ENCODE peak calls at places on chromosomes 3 and 15, in four cellular contexts. D, A, X and S are unnamed samples.

GRCh38 chr3:142588708-142589107 is 7.5 kb upstream of the PLS1 start:
- DNase-seq in D (no peak), A (no peak), X (no peak), S (no peak)

GRCh38 chr3:61524933-61525332 is 36.4 kb upstream of the PTPRG start:
- DNase-seq in D (no peak), A (peak), X (no peak), S (no peak)

GRCh38 chr3:13976469-13976868 is 96.6 kb upstream of the WNT7A start:
- DNase-seq in D (no peak), A (no peak), X (no peak), S (no peak)

GRCh38 chr3:190387578-190388213 is at the start of gene CLDN16:
- DNase-seq in D (no peak), A (no peak), X (no peak), S (peak)

GRCh38 chr3:107208100-107208499 is 169.1 kb upstream of the CCDC54 start:
- DNase-seq in D (no peak), A (peak), X (peak), S (peak)

GRCh38 chr15:51380999-51381806 is 39.7 kb downstream of the GLDN start:
- DNase-seq in D (peak), A (peak), X (peak), S (peak)

GRCh38 chr3:30607032-30607833 is 832 bp downstream of the TGFBR2 start:
- DNase-seq in D (peak), A (peak), X (peak), S (peak)

GRCh38 chr3:45640091-45640507 is 45.5 kb downstream of the LIMD1 start:
- DNase-seq in D (no peak), A (no peak), X (no peak), S (no peak)

GRCh38 chr15:63048986-63049665 is 6.6 kb downstream of the TPM1 start:
- DNase-seq in D (peak), A (peak), X (peak), S (peak)

GRCh38 chr15:91852741-91853500 is 587 bp upstream of the SLCO3A1 start:
- DNase-seq in D (peak), A (peak), X (peak), S (peak)

GRCh38 chr3:188188911-188189310 is 35.0 kb downstream of the LPP start:
- DNase-seq in D (no peak), A (no peak), X (no peak), S (no peak)

GRCh38 chr3:33645060-33645841 is 72.8 kb downstream of the CLASP2 start:
- DNase-seq in D (no peak), A (peak), X (no peak), S (peak)

GRCh38 chr15:94205366-94205765 is 26.0 kb upstream of the MCTP2 start:
- DNase-seq in D (no peak), A (no peak), X (no peak), S (peak)

GRCh38 chr3:84680700-84681099 is 278.1 kb upstream of the CADM2 start:
- DNase-seq in D (no peak), A (no peak), X (no peak), S (no peak)

DNA sequence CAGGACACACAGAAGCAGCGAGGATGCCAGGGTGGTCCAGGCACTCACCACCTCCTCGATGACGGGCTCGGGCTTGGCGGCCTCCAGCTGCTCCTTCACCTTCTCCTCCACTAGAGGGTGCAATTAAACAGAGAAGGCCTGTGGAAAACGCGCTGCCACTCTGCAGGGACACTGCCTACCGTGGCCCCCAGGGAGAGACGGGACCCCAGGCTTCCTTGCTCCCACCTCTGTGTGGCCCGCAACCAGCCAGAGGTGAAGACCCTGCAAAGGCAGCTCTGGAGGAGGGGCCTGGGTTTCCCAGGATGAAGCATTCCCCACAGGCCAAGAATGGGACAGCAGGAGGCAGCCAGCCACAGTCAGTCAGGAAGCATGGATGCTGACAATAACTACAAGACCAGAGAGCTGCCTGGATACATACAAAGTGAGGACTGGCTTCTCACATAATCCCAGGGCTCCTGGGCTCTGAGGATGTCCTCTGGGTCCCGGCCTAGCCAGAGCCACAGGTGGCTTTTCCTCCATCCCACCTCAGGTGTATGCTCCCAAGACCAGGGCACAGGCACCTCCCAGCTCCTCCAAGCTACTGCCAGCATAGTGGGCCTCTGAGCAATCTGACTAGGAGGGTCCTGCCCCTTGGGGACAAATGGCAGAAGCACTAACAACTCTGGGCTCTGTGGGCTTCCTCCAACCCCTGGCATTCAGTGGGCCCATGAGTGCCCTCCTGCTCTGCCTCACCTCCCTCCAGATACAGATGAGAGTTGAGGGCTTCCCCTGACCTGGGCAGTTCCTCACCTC is 46.2 kb downstream of the PTH1R start:
- DNase-seq in D (peak), A (peak), X (no peak), S (peak)
- TF ChIP-seq CTCF in D (peak), A (peak), X (peak), S (peak)

GRCh38 chr3:12835005-12835665 is 6.2 kb downstream of the RPL32 start:
- DNase-seq in D (no peak), A (no peak), X (no peak), S (no peak)

GRCh38 chr3:12841085-12841969 is at the start of gene RPL32:
- DNase-seq in D (peak), A (peak), X (peak), S (peak)

GRCh38 chr3:12840591-12841084 is 727 bp downstream of the RPL32 start:
- DNase-seq in D (peak), A (no peak), X (no peak), S (peak)

GRCh38 chr3:12837295-12837986 is 3.9 kb downstream of the RPL32 start:
- DNase-seq in D (no peak), A (no peak), X (no peak), S (no peak)

GRCh38 chr3:12838179-12838965 is 3.0 kb downstream of the RPL32 start:
- DNase-seq in D (no peak), A (no peak), X (no peak), S (peak)
- H3K4me3 ChIP-seq in D (peak), A (no peak), X (no peak), S (no peak)

GRCh38 chr3:172167892-172168648 is 128.7 kb downstream of the FNDC3B start:
- DNase-seq in D (no peak), A (no peak), X (no peak), S (no peak)
- TF ChIP-seq CTCF in D (no peak), A (no peak), X (no peak), S (no peak)

GRCh38 chr3:16176391-16177030 is 2.0 kb downstream of the GALNT15 start:
- DNase-seq in D (no peak), A (no peak), X (no peak), S (no peak)

GRCh38 chr3:16171825-16172224 is 2.7 kb upstream of the GALNT15 start:
- DNase-seq in D (no peak), A (no peak), X (no peak), S (no peak)

GRCh38 chr3:16174976-16175901 is 759 bp downstream of the GALNT15 start:
- DNase-seq in D (no peak), A (no peak), X (no peak), S (no peak)

GRCh38 chr3:16174389-16174788 is at the start of gene GALNT15:
- DNase-seq in D (no peak), A (peak), X (peak), S (peak)

DNA sequence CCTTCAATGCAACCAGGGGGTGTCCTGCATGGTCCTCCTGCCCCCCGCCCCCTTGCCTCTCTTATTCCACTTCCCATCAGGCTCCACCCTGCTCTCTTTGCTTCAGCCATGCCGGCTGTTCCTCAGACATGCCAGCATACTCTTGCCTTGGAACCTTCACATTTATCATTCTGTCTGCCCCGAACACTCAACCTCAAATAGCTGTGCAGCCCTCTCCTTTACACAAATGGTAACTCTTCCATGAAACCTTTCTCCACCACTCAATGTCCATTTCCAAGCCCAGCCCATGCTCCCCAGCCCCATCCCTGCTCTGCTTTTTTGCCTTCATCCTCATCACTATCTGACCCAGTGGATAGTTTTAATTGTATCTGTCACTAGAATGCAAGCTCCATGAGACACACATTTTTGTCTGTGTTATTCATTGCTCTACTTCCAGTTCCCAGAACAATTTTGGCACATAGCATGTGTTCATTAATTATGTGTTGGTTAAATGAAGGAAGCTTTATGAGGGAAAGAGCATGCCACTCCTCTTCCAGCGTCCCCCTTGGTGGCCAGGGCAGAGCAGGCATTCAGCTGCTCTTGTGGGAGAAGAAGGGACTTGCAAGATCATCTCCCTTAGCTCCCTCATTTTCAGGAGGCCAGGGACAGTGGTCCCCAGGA is 654 bp upstream of the GALNT15 start:
- DNase-seq in D (no peak), A (no peak), X (no peak), S (no peak)
- H3K4me3 ChIP-seq in D (no peak), A (no peak), X (peak), S (no peak)

GRCh38 chr15:69838951-69839350 is 258.8 kb downstream of the TLE3 start:
- DNase-seq in D (no peak), A (no peak), X (no peak), S (no peak)
- TF ChIP-seq CTCF in D (no peak), A (no peak), X (no peak), S (no peak)

DNA sequence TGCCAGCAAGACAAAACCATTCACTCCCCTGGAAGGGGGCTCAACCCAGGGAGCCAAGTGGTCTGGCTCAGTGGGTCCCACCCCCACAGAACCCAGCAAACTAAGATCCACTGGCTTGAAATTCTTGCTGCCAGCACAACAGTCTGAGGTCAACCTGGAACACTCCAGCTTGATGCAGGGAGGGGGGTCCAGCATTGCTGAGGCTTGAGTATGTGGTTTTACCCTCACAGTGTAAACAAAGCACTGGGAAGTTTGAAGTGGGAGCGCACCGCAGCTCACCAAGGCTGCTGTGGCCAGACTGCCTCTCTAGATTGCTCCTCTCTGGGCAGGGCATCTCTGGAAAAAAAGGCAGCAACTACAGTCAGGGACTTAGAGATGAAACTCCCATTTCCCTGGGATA is 81.7 kb downstream of the MSL2 start:
- DNase-seq in D (no peak), A (no peak), X (no peak), S (peak)
- H3K4me3 ChIP-seq in D (no peak), A (no peak), X (no peak), S (no peak)

GRCh38 chr3:195271859-195272243 is 892 bp upstream of the XXYLT1 start:
- DNase-seq in D (no peak), A (no peak), X (no peak), S (no peak)
- TF ChIP-seq CTCF in D (no peak), A (no peak), X (no peak), S (no peak)

GRCh38 chr15:90230610-90231009 is 3.1 kb downstream of the CIB1 start:
- DNase-seq in D (no peak), A (no peak), X (no peak), S (no peak)
- H3K4me3 ChIP-seq in D (peak), A (no peak), X (no peak), S (no peak)